ENCODE peak calls at places on chromosomes 4 and X, in five cellular contexts. One of them, this sample, is unnamed.

GRCh38 chr4:3189459-3189858 is 59.5 kb upstream of the MSANTD1 start:
- DNase-seq in HepG2: no peak
- DNase-seq in A549: no peak
- DNase-seq in GM12878: no peak
- DNase-seq in K562: no peak
- DNase-seq in this sample: no peak

GRCh38 chr4:61489927-61490326 is 289.8 kb downstream of the ADGRL3 start:
- DNase-seq in HepG2: no peak
- DNase-seq in A549: no peak
- DNase-seq in GM12878: no peak
- DNase-seq in K562: no peak
- DNase-seq in this sample: no peak

GRCh38 chr4:742742-743311 is 37.2 kb downstream of the PCGF3 start:
- DNase-seq in HepG2: peak
- DNase-seq in A549: peak
- DNase-seq in GM12878: no peak
- DNase-seq in K562: peak
- DNase-seq in this sample: peak

GRCh38 chr4:125317526-125317880 is 2.7 kb downstream of the FAT4 start:
- DNase-seq in HepG2: no peak
- DNase-seq in A549: peak
- DNase-seq in GM12878: no peak
- DNase-seq in K562: no peak
- DNase-seq in this sample: peak

GRCh38 chrX:103607385-103608304 is at the start of gene TCEAL3:
- DNase-seq in HepG2: no peak
- DNase-seq in A549: no peak
- DNase-seq in GM12878: no peak
- DNase-seq in K562: no peak
- DNase-seq in this sample: peak

GRCh38 chrX:13339607-13340006 is 19.8 kb upstream of the ATXN3L start:
- DNase-seq in HepG2: no peak
- DNase-seq in A549: no peak
- DNase-seq in GM12878: no peak
- DNase-seq in K562: no peak
- DNase-seq in this sample: no peak

GRCh38 chr4:137393043-137393442 is 139.3 kb downstream of the PCDH18 start:
- DNase-seq in HepG2: no peak
- DNase-seq in A549: no peak
- DNase-seq in GM12878: no peak
- DNase-seq in K562: no peak
- DNase-seq in this sample: no peak

GRCh38 chr4:153649572-153649991 is 34.5 kb upstream of the TLR2 start:
- DNase-seq in HepG2: peak
- DNase-seq in A549: peak
- DNase-seq in GM12878: no peak
- DNase-seq in K562: peak
- DNase-seq in this sample: peak

GRCh38 chrX:149079805-149080406 is 425.2 kb downstream of the IDS start:
- DNase-seq in HepG2: no peak
- DNase-seq in A549: no peak
- DNase-seq in GM12878: no peak
- DNase-seq in K562: no peak
- DNase-seq in this sample: no peak

GRCh38 chr4:108619372-108620100 is 840 bp upstream of the RPL34 start:
- DNase-seq in HepG2: no peak
- DNase-seq in A549: no peak
- DNase-seq in GM12878: no peak
- DNase-seq in K562: peak
- DNase-seq in this sample: no peak

DNA sequence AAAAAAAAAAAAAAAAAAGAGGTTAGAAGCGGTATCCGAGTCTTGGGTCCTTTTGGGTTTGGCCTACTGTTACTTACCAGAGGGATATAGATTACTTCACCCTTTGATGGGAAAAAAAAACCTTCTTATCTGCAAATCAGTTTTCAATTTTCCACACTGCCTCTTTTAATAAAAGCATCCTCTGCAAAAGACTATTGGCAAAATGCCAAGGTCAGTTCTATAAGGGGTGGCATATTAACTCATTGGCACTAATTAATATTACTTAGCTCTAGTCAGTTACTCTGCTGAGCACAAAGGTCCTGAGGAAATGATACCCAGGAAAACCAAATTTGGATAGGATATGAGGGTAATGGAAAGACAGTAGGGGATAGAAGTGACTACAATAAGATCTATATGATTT is 44.3 kb upstream of the MTMR8 start:
- DNase-seq in HepG2: no peak
- DNase-seq in A549: no peak
- DNase-seq in GM12878: no peak
- DNase-seq in K562: no peak
- DNase-seq in this sample: no peak
- TF ChIP-seq SMC3 in HepG2: no peak
- TF ChIP-seq SMC3 in A549: no peak
- TF ChIP-seq SMC3 in GM12878: no peak
- TF ChIP-seq SMC3 in K562: no peak
- TF ChIP-seq SMC3 in this sample: no peak

GRCh38 chr4:13535118-13535517 is 9.2 kb downstream of the NKX3-2 start:
- DNase-seq in HepG2: no peak
- DNase-seq in A549: no peak
- DNase-seq in GM12878: no peak
- DNase-seq in K562: no peak
- DNase-seq in this sample: no peak
- TF ChIP-seq BHLHE40 in HepG2: no peak
- TF ChIP-seq BHLHE40 in A549: no peak
- TF ChIP-seq BHLHE40 in GM12878: no peak
- TF ChIP-seq BHLHE40 in K562: no peak
- TF ChIP-seq BHLHE40 in this sample: no peak

GRCh38 chrX:26414534-26414933 is 198.6 kb downstream of the MAGEB5 start:
- DNase-seq in HepG2: no peak
- DNase-seq in A549: no peak
- DNase-seq in GM12878: no peak
- DNase-seq in K562: no peak
- DNase-seq in this sample: no peak
- TF ChIP-seq SMC3 in HepG2: no peak
- TF ChIP-seq SMC3 in A549: no peak
- TF ChIP-seq SMC3 in GM12878: no peak
- TF ChIP-seq SMC3 in K562: no peak
- TF ChIP-seq SMC3 in this sample: no peak

GRCh38 chr4:41026971-41027370 is 187.4 kb downstream of the APBB2 start:
- DNase-seq in HepG2: no peak
- DNase-seq in A549: no peak
- DNase-seq in GM12878: no peak
- DNase-seq in K562: no peak
- DNase-seq in this sample: no peak

GRCh38 chr4:41024556-41025491 is 189.5 kb downstream of the APBB2 start:
- DNase-seq in HepG2: no peak
- DNase-seq in A549: peak
- DNase-seq in GM12878: no peak
- DNase-seq in K562: peak
- DNase-seq in this sample: peak

GRCh38 chr4:41025824-41026223 is 188.5 kb downstream of the APBB2 start:
- DNase-seq in HepG2: no peak
- DNase-seq in A549: no peak
- DNase-seq in GM12878: no peak
- DNase-seq in K562: no peak
- DNase-seq in this sample: no peak

GRCh38 chr4:41022116-41022515 is 192.2 kb downstream of the APBB2 start:
- DNase-seq in HepG2: no peak
- DNase-seq in A549: no peak
- DNase-seq in GM12878: no peak
- DNase-seq in K562: no peak
- DNase-seq in this sample: no peak
- TF ChIP-seq BHLHE40 in HepG2: no peak
- TF ChIP-seq BHLHE40 in A549: no peak
- TF ChIP-seq BHLHE40 in GM12878: no peak
- TF ChIP-seq BHLHE40 in K562: no peak
- TF ChIP-seq BHLHE40 in this sample: no peak

GRCh38 chr4:159010563-159011260 is 92.2 kb upstream of the RAPGEF2 start:
- DNase-seq in HepG2: peak
- DNase-seq in A549: peak
- DNase-seq in GM12878: no peak
- DNase-seq in K562: no peak
- DNase-seq in this sample: peak

GRCh38 chr4:159014896-159015295 is 88.0 kb upstream of the RAPGEF2 start:
- DNase-seq in HepG2: no peak
- DNase-seq in A549: no peak
- DNase-seq in GM12878: no peak
- DNase-seq in K562: no peak
- DNase-seq in this sample: no peak

GRCh38 chr4:159013692-159014091 is 89.2 kb upstream of the RAPGEF2 start:
- DNase-seq in HepG2: no peak
- DNase-seq in A549: no peak
- DNase-seq in GM12878: no peak
- DNase-seq in K562: no peak
- DNase-seq in this sample: no peak

GRCh38 chr4:159010100-159010499 is 92.8 kb upstream of the RAPGEF2 start:
- DNase-seq in HepG2: no peak
- DNase-seq in A549: no peak
- DNase-seq in GM12878: no peak
- DNase-seq in K562: no peak
- DNase-seq in this sample: no peak

GRCh38 chr4:159012381-159012780 is 90.5 kb upstream of the RAPGEF2 start:
- DNase-seq in HepG2: no peak
- DNase-seq in A549: peak
- DNase-seq in GM12878: no peak
- DNase-seq in K562: no peak
- DNase-seq in this sample: peak
- TF ChIP-seq SMC3 in HepG2: no peak
- TF ChIP-seq SMC3 in A549: no peak
- TF ChIP-seq SMC3 in GM12878: no peak
- TF ChIP-seq SMC3 in K562: no peak
- TF ChIP-seq SMC3 in this sample: no peak

This sample was measured in IMR-90.